ENCODE peak calls at places on chromosomes 3 and 15, in five cellular contexts. M is H7, B is endodermal cell, T is sigmoid colon, W is choroid plexus epithelial cell. J is an unnamed sample.

GRCh38 chr15:95169701-95170459 is 938.5 kb downstream of the MCTP2 start:
- DNase-seq in M (no peak), B (no peak), T (peak), W (no peak), J (peak)

GRCh38 chr15:74053941-74054529 is 28.3 kb downstream of the GOLGA6A start:
- DNase-seq in M (peak), B (peak), T (peak), W (peak), J (peak)

GRCh38 chr3:142319094-142319493 is 93.7 kb upstream of the GK5 start:
- DNase-seq in M (no peak), B (no peak), T (no peak), W (peak), J (no peak)

GRCh38 chr15:80940851-80941250 is 48.8 kb downstream of the MESD start:
- DNase-seq in M (no peak), B (no peak), T (no peak), W (no peak), J (no peak)

GRCh38 chr15:58771621-58772235 is 626 bp downstream of the MINDY2 start:
- DNase-seq in M (peak), B (peak), T (peak), W (no peak), J (peak)

GRCh38 chr3:21017115-21017852 is 733.7 kb downstream of the ZNF385D start:
- DNase-seq in M (peak), B (peak), T (no peak), W (no peak), J (no peak)

GRCh38 chr3:67357610-67358458 is 296.6 kb downstream of the SUCLG2 start:
- DNase-seq in M (peak), B (peak), T (peak), W (peak), J (no peak)

GRCh38 chr3:7764091-7764490 is 737.5 kb upstream of the LMCD1 start:
- DNase-seq in M (no peak), B (no peak), T (no peak), W (no peak), J (no peak)

GRCh38 chr3:45537596-45537959 is 57.0 kb upstream of the LIMD1 start:
- DNase-seq in M (no peak), B (no peak), T (no peak), W (no peak), J (no peak)

GRCh38 chr3:168877899-168878298 is 782.2 kb upstream of the GOLIM4 start:
- DNase-seq in M (no peak), B (no peak), T (no peak), W (no peak), J (no peak)

GRCh38 chr3:78823859-78824258 is 943.9 kb downstream of the ROBO1 start:
- DNase-seq in M (no peak), B (no peak), T (no peak), W (peak), J (no peak)

GRCh38 chr15:40785158-40785557 is 15.4 kb downstream of the C15orf62 start:
- DNase-seq in M (no peak), B (no peak), T (no peak), W (peak), J (no peak)

GRCh38 chr15:98770984-98771383 is 122.6 kb downstream of the IGF1R start:
- DNase-seq in M (no peak), B (no peak), T (no peak), W (no peak), J (no peak)

J was measured in aorta.